ENCODE peak calls at places on chromosomes 3 and 15, in five cellular contexts. J is endodermal cell, T is fibroblast of the aortic adventitia, G is activated B cell treated with CpG ODN at 0.5 μM for 24 hours, K is stomach. Q is an unnamed sample.

GRCh38 chr3:31427623-31428022 is 105.1 kb upstream of the STT3B start:
- DNase-seq in J (no peak), T (no peak), G (no peak), K (no peak), Q (no peak)

GRCh38 chr15:84057714-84058331 is 177.8 kb upstream of the GOLGA6L4 start:
- DNase-seq in J (no peak), T (no peak), G (no peak), K (no peak), Q (no peak)

GRCh38 chr15:96066126-96066525 is 264.4 kb upstream of the NR2F2 start:
- DNase-seq in J (no peak), T (peak), G (no peak), K (no peak), Q (no peak)

GRCh38 chr15:85563328-85563727 is 182.9 kb downstream of the AKAP13 start:
- DNase-seq in J (no peak), T (peak), G (no peak), K (peak), Q (no peak)

GRCh38 chr15:35545316-35545824 is 595 bp downstream of the DPH6 start:
- DNase-seq in J (no peak), T (peak), G (no peak), K (peak), Q (peak)

GRCh38 chr15:80159811-80160569 is 7.2 kb downstream of the FAH start:
- DNase-seq in J (no peak), T (peak), G (no peak), K (no peak), Q (no peak)

GRCh38 chr3:188230962-188231361 is 77.0 kb downstream of the LPP start:
- DNase-seq in J (no peak), T (peak), G (no peak), K (no peak), Q (no peak)

GRCh38 chr15:70099966-70100494 is 2.3 kb upstream of the TLE3 start:
- DNase-seq in J (no peak), T (no peak), G (no peak), K (no peak), Q (no peak)

GRCh38 chr3:133934073-133934970 is 38.6 kb upstream of the RAB6B start:
- DNase-seq in J (peak), T (no peak), G (no peak), K (peak), Q (peak)

GRCh38 chr3:125057186-125057850 is 1.5 kb upstream of the HEG1 start:
- DNase-seq in J (peak), T (peak), G (no peak), K (no peak), Q (no peak)

GRCh38 chr3:1010228-1010627 is 82.6 kb upstream of the CNTN6 start:
- DNase-seq in J (no peak), T (no peak), G (no peak), K (no peak), Q (no peak)

GRCh38 chr15:68644088-68644904 is 65.5 kb downstream of the CORO2B start:
- DNase-seq in J (peak), T (peak), G (no peak), K (no peak), Q (peak)

GRCh38 chr3:373193-373784 is 176.7 kb downstream of the CHL1 start:
- DNase-seq in J (no peak), T (no peak), G (no peak), K (no peak), Q (no peak)

GRCh38 chr15:71575474-71576045 is 234.8 kb upstream of the NR2E3 start:
- DNase-seq in J (no peak), T (peak), G (no peak), K (no peak), Q (no peak)

GRCh38 chr3:148175215-148175614 is 522.5 kb upstream of the AGTR1 start:
- DNase-seq in J (no peak), T (peak), G (no peak), K (no peak), Q (no peak)

GRCh38 chr15:101455291-101455916 is 34.1 kb downstream of the PCSK6 start:
- DNase-seq in J (peak), T (no peak), G (no peak), K (no peak), Q (no peak)

GRCh38 chr3:110744723-110745122 is 326.9 kb upstream of the NECTIN3 start:
- DNase-seq in J (no peak), T (no peak), G (no peak), K (no peak), Q (no peak)

GRCh38 chr15:51775967-51776816 is 24.8 kb downstream of the TMOD2 start:
- DNase-seq in J (peak), T (peak), G (no peak), K (peak), Q (peak)

GRCh38 chr3:121488628-121489027 is 57.2 kb downstream of the POLQ start:
- DNase-seq in J (no peak), T (no peak), G (no peak), K (no peak), Q (no peak)

GRCh38 chr3:17420668-17421067 is 321.8 kb downstream of the TBC1D5 start:
- DNase-seq in J (no peak), T (no peak), G (no peak), K (no peak), Q (no peak)

GRCh38 chr15:97966924-97967620 is 6.6 kb downstream of the ARRDC4 start:
- DNase-seq in J (no peak), T (peak), G (no peak), K (no peak), Q (no peak)

GRCh38 chr3:141093971-141094401 is 42.8 kb downstream of the SPSB4 start:
- DNase-seq in J (no peak), T (peak), G (no peak), K (peak), Q (no peak)

GRCh38 chr3:158713094-158713499 is 19.2 kb downstream of the RARRES1 start:
- DNase-seq in J (peak), T (peak), G (no peak), K (peak), Q (no peak)

GRCh38 chr3:11913316-11913715 is 66.6 kb upstream of the TAMM41 start:
- DNase-seq in J (peak), T (no peak), G (no peak), K (peak), Q (peak)

GRCh38 chr3:11769704-11770103 is 77.0 kb downstream of the TAMM41 start:
- DNase-seq in J (peak), T (no peak), G (no peak), K (no peak), Q (no peak)

GRCh38 chr3:134079111-134079531 is 49.4 kb upstream of the SLCO2A1 start:
- DNase-seq in J (peak), T (no peak), G (no peak), K (no peak), Q (no peak)

GRCh38 chr3:31065765-31066164 is 171.3 kb upstream of the GADL1 start:
- DNase-seq in J (no peak), T (no peak), G (no peak), K (no peak), Q (no peak)

GRCh38 chr15:31577103-31577502 is 250.5 kb downstream of the KLF13 start:
- DNase-seq in J (no peak), T (no peak), G (no peak), K (no peak), Q (no peak)

GRCh38 chr3:131535131-131535530 is 32.4 kb upstream of the MRPL3 start:
- DNase-seq in J (no peak), T (peak), G (no peak), K (no peak), Q (no peak)

GRCh38 chr3:180059351-180059750 is 22.6 kb upstream of the PEX5L start:
- DNase-seq in J (no peak), T (peak), G (no peak), K (no peak), Q (no peak)

GRCh38 chr15:58931985-58932384 is 1.5 kb downstream of the SLTM start:
- DNase-seq in J (no peak), T (peak), G (no peak), K (peak), Q (no peak)

GRCh38 chr3:66023728-66024390 is 14.9 kb downstream of the MAGI1 start:
- DNase-seq in J (no peak), T (no peak), G (no peak), K (no peak), Q (no peak)

GRCh38 chr3:152073267-152073666 is 195.5 kb upstream of the MBNL1 start:
- DNase-seq in J (no peak), T (peak), G (no peak), K (no peak), Q (no peak)

GRCh38 chr3:71789922-71790321 is 5.0 kb upstream of the PROK2 start:
- DNase-seq in J (no peak), T (no peak), G (no peak), K (no peak), Q (no peak)

GRCh38 chr3:178707632-178708031 is 171.4 kb downstream of the KCNMB2 start:
- DNase-seq in J (no peak), T (no peak), G (no peak), K (no peak), Q (no peak)

GRCh38 chr3:137867611-137868010 is 103.5 kb downstream of the SOX14 start:
- DNase-seq in J (no peak), T (no peak), G (no peak), K (no peak), Q (no peak)

GRCh38 chr3:3309836-3310235 is 130.3 kb upstream of the CRBN start:
- DNase-seq in J (no peak), T (no peak), G (no peak), K (no peak), Q (no peak)

DNA sequence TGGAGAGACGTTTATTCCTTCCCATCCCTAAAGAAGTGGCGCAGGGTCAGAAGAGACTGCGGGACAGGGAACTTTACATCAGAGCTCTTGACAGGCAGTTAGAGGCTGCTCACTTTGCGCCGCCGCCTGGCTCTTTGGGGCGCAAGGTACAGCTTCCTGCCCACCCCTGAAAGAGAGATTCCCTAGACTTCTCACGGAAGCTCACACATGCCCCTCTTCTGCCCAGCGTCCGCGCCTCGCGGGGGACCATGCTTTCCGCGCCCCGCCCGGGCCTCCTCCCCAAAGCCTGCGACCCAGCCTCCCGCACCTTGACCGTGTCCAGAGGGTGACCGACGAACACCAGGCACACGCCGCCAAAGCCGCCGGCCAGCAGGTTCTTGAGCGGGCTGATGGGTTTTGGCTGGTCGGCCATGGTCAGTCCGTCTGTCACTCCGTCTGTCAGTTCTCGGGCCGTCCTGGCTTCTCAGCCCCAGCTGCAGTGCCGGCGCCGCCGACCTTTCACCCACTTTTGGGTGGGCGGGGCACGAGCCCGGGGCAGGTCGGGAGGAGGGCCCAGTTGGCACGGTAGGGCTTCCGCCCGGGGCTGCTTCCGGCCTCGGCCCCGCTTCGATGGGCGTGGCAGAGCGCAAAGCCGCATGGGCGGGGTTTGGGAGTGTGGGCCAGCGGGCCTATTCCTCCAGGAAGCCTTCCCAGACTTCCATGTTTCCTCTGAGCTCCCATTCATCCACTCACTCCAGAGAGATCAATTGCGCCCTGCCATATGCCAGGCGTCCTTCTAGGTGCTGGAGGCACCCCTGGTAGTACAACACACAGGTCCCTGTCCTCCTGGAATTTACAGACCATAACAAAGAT is at the start of gene SLC25A20:
- DNase-seq in J (peak), T (peak), G (peak), K (peak), Q (peak)
- TF ChIP-seq CTCF in J (no peak), T (peak), G (no peak), K (no peak), Q (no peak)

DNA sequence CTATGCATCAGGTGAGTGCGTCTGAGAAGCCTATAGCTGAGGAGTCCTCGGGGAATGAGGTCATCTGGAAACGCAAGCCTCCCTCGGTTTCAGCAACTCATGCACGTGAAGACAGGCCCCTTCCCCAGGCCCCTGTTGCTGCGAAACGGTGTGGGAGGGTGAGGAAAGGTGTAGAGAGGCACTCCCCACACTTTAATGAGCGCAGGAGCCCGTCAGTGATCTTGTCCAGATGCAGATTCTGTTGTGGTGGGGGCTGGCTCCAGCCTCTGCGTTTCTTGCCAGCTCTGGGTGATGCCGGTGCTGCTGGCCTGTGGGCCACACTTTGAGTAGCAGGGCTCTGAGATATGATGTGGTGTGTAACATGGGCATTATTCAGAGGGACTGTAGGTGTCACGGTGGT is 38.6 kb upstream of the LACTB start:
- DNase-seq in J (peak), T (no peak), G (no peak), K (no peak), Q (peak)
- TF ChIP-seq CTCF in J (no peak), T (no peak), G (no peak), K (no peak), Q (no peak)

GRCh38 chr3:15108082-15108545 is 9.2 kb upstream of the RBSN start:
- DNase-seq in J (peak), T (peak), G (peak), K (peak), Q (peak)
- TF ChIP-seq CTCF in J (peak), T (peak), G (peak), K (peak), Q (peak)

GRCh38 chr15:25689592-25689991 is 173.5 kb downstream of the ATP10A start:
- DNase-seq in J (peak), T (no peak), G (no peak), K (no peak), Q (no peak)
- TF ChIP-seq CTCF in J (peak), T (no peak), G (no peak), K (no peak), Q (no peak)

GRCh38 chr3:46417120-46417510 is 10.1 kb downstream of the CCRL2 start:
- DNase-seq in J (no peak), T (no peak), G (no peak), K (no peak), Q (no peak)

GRCh38 chr3:46416134-46417119 is 9.4 kb downstream of the CCRL2 start:
- DNase-seq in J (no peak), T (no peak), G (no peak), K (no peak), Q (no peak)

GRCh38 chr3:46419816-46420215 is 12.8 kb downstream of the CCRL2 start:
- DNase-seq in J (no peak), T (no peak), G (no peak), K (no peak), Q (no peak)

GRCh38 chr3:46420931-46421330 is 13.9 kb downstream of the CCRL2 start:
- DNase-seq in J (no peak), T (no peak), G (no peak), K (no peak), Q (no peak)

DNA sequence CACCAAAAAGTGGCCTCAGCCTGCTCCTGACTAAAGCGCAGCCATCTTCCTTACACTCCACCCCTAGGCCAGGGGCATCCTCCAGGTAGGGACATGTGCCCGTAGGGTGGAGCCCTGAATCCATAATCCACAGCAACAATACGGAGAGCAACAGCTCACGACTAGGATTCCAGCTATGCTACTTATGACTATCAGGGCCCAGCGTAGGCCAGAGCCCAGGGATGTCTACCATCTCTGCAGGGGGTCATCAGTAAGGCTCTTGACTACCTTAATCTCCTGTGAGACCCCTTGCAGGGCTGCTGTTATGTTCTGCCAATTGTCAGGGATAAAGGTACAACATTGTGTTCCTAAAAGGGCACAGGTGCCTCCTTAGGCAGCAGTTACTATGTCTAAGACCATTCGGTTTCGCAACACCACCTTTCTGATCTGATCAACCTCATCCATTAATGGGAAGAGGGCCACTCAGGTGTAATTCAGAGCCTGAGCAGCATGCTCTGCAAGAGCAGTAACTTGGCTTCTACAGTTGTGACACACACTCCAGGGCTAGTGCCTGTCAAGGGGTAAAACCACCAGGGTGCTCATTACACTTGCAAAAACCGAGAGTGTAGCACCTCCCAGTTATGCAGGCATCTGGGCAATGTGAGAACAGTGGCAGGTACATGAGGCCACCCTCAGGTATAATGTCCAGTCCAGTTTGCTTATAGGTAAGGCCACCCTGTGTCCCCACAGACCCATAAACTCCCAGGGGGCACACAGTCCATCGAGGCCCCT is 11.0 kb downstream of the CCRL2 start:
- DNase-seq in J (peak), T (no peak), G (no peak), K (no peak), Q (no peak)
- TF ChIP-seq CTCF in J (no peak), T (no peak), G (no peak), K (no peak), Q (no peak)

DNA sequence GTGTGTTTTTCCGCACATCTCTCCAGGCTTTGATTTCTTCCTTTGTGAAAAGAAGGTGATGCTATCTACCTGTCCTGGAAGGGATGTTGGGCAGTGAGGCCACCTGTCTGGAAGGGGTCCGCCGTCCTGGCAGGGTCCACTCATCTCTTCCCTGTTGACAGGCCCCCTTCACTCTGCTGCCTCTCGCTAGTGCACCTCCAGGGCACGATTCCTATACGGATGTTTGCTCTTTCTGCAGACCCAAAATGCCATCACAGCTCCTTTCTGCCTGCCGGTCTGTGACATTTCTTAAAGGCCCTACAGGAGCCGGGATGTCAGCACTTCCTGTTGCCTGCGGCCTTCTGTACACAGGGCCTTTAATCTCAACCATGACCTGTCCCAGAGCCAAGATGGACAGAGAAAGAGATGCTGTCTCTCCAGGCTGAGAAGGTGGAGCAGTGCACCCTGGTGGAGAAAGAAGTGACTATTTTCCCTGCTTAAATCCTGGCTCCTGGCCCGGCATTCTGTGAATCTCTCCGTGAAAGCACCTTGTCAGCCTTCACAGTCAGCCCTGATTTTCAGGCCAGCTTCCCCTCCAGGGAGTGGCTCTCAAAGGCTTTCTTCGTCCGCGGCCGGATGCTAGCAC is 7.4 kb downstream of the FAM3D start:
- DNase-seq in J (peak), T (peak), G (no peak), K (peak), Q (no peak)
- TF ChIP-seq CTCF in J (peak), T (peak), G (no peak), K (peak), Q (no peak)

Q was measured in mesothelial cell of epicardium.